ENCODE peak calls at places on chromosome 16, in eight cellular contexts. V is Panc1, Q is SK-N-SH, E is A549, R is K562, P is GM23338, C is GM12878, B is HCT116. S is an unnamed sample.
A peak's percentile ranks its signal among the peaks of the same experiment; 100 is the strongest.

GRCh38 chr16:11977206-11978041 is 890 bp downstream of the SNX29 start:
- DNase-seq in C (no peak), E (peak; percentile 51), R (peak; percentile 41), P (no peak), Q (peak; percentile 52), B (peak; percentile 15), V (no peak), S (no peak)

GRCh38 chr16:87687571-87687910 is 78.2 kb downstream of the KLHDC4 start:
- DNase-seq in R (no peak), V (no peak), Q (no peak), P (no peak), B (no peak), E (no peak), C (no peak), S (no peak)

GRCh38 chr16:66594739-66595138 is 9.8 kb upstream of the CMTM3 start:
- DNase-seq in R (no peak), E (no peak), Q (no peak), P (no peak), C (no peak), V (no peak), B (no peak), S (no peak)

GRCh38 chr16:27189335-27189972 is 13.9 kb upstream of the KDM8 start:
- DNase-seq in B (no peak), P (peak; percentile 20), V (no peak), Q (no peak), E (no peak), R (no peak), C (no peak), S (no peak)

GRCh38 chr16:86357303-86357702 is 153.0 kb upstream of the FOXF1 start:
- DNase-seq in B (no peak), Q (no peak), R (no peak), E (no peak), V (no peak), P (no peak), C (no peak), S (no peak)

GRCh38 chr16:17408296-17408695 is 62.5 kb downstream of the XYLT1 start:
- DNase-seq in B (no peak), R (no peak), C (no peak), E (no peak), Q (no peak), P (no peak), V (no peak), S (no peak)

GRCh38 chr16:56424791-56425438 is 430 bp downstream of the AMFR start:
- DNase-seq in C (no peak), E (no peak), B (no peak), Q (peak; percentile 77), R (peak; percentile 79), V (no peak), P (peak; percentile 56), S (peak; percentile 22)

GRCh38 chr16:66832661-66833305 is 2.0 kb upstream of the NAE1 start:
- DNase-seq in C (no peak), P (no peak), R (no peak), V (no peak), B (no peak), E (no peak), Q (no peak), S (no peak)

GRCh38 chr16:49580751-49581303 is 207.2 kb downstream of the C16orf78 start:
- DNase-seq in P (no peak), C (no peak), Q (no peak), E (no peak), V (no peak), R (no peak), B (no peak), S (no peak)

GRCh38 chr16:80591071-80591935 is 50.5 kb downstream of the DYNLRB2 start:
- DNase-seq in Q (no peak), C (no peak), P (no peak), V (no peak), R (no peak), B (no peak), E (no peak), S (no peak)

GRCh38 chr16:2022723-2023097 is 3.1 kb downstream of the NPW start:
- DNase-seq in Q (peak; percentile 88), P (peak; percentile 82), R (peak; percentile 69), C (no peak), B (no peak), V (no peak), E (peak; percentile 89), S (no peak)

GRCh38 chr16:11429113-11429512 is 83.9 kb downstream of the RMI2 start:
- DNase-seq in Q (no peak), V (no peak), R (no peak), C (no peak), E (no peak), P (no peak), B (no peak), S (no peak)

GRCh38 chr16:88941933-88942909 is 34.8 kb downstream of the CBFA2T3 start:
- DNase-seq in P (peak; percentile 92), C (no peak), B (peak; percentile 36), V (no peak), E (peak; percentile 29), Q (peak; percentile 95), R (no peak), S (peak; percentile 38)

GRCh38 chr16:12271006-12271405 is 294.5 kb downstream of the SNX29 start:
- DNase-seq in P (peak; percentile 69), C (no peak), Q (no peak), B (peak; percentile 12), E (peak; percentile 39), R (peak; percentile 42), V (no peak), S (peak; percentile 11)

GRCh38 chr16:4772351-4772750 is 5.4 kb upstream of the ZNF500 start:
- DNase-seq in P (no peak), E (no peak), B (no peak), C (no peak), Q (no peak), V (no peak), R (no peak), S (no peak)

GRCh38 chr16:63650550-63650949 is 1471.3 kb downstream of the CDH11 start:
- DNase-seq in E (no peak), C (no peak), V (no peak), Q (no peak), R (no peak), P (no peak), B (no peak), S (no peak)

DNA sequence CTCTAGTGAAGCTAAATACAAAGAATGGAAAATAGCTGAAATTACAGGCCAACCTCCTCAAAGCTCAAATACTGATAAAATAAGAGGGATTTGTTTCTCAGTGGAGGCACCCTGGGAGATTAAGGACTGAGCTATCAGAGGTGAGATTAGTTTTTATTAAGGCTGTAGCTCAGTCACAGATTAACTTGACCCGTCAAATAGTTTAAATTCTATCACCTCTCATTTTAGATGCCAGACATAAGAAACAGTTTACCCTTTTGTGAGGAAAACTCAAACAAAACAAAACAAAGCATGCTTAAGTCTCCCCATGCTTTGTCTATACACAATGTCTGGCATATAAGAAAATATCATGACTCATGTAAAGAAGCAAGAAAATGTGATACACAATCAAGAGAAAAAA is 208.3 kb upstream of the PMFBP1 start:
- DNase-seq in B (no peak), C (no peak), Q (no peak), V (no peak), P (peak; percentile 8), E (no peak), R (no peak), S (no peak)
- TF ChIP-seq REST in B (no peak), C (no peak), Q (no peak), V (no peak), P (no peak), E (no peak), R (no peak), S (no peak)

GRCh38 chr16:7270823-7271222 is 61.8 kb upstream of the RBFOX1 start:
- DNase-seq in R (no peak), V (no peak), B (no peak), P (no peak), Q (no peak), E (no peak), C (no peak), S (no peak)

GRCh38 chr16:7270006-7270405 is 62.6 kb upstream of the RBFOX1 start:
- DNase-seq in E (no peak), B (no peak), C (no peak), V (no peak), P (no peak), R (no peak), Q (no peak), S (no peak)

GRCh38 chr16:7272567-7273158 is 60.0 kb upstream of the RBFOX1 start:
- DNase-seq in V (no peak), R (no peak), B (no peak), E (no peak), Q (no peak), P (no peak), C (no peak), S (no peak)

DNA sequence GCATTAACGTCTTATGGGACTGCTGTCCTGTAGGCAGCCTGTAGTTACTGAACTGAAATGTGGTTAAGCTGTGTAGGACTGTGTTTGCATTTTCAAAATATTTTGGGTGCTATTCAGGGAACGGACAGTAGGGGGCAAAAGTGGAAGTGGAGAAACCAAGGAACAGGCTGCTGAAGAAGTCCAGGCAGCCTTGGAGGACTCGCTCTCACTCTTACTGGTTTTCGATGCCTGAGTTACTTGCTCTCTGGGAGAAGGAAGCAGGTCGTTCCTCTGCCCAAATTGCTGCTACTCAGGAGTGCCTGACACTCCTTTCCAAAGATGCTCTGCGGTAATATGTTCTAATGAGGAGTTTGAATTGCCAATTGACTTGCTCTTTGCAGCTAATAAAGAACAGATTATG is 64.5 kb upstream of the RBFOX1 start:
- DNase-seq in Q (peak; percentile 46), E (peak; percentile 38), V (peak; percentile 30), B (no peak), C (no peak), R (peak; percentile 57), P (peak; percentile 62), S (no peak)
- TF ChIP-seq CTCF in Q (peak; percentile 41), E (no peak), V (peak; percentile 76), B (peak; percentile 44), C (peak; percentile 25), R (peak; percentile 69), P (peak; percentile 62), S (peak; percentile 64)

GRCh38 chr16:22126037-22126558 is 33.8 kb downstream of the VWA3A start:
- DNase-seq in P (no peak), B (no peak), E (no peak), C (no peak), Q (no peak), R (no peak), V (no peak), S (no peak)
- TF ChIP-seq REST in P (no peak), B (no peak), E (no peak), C (no peak), Q (no peak), R (no peak), V (no peak), S (no peak)

DNA sequence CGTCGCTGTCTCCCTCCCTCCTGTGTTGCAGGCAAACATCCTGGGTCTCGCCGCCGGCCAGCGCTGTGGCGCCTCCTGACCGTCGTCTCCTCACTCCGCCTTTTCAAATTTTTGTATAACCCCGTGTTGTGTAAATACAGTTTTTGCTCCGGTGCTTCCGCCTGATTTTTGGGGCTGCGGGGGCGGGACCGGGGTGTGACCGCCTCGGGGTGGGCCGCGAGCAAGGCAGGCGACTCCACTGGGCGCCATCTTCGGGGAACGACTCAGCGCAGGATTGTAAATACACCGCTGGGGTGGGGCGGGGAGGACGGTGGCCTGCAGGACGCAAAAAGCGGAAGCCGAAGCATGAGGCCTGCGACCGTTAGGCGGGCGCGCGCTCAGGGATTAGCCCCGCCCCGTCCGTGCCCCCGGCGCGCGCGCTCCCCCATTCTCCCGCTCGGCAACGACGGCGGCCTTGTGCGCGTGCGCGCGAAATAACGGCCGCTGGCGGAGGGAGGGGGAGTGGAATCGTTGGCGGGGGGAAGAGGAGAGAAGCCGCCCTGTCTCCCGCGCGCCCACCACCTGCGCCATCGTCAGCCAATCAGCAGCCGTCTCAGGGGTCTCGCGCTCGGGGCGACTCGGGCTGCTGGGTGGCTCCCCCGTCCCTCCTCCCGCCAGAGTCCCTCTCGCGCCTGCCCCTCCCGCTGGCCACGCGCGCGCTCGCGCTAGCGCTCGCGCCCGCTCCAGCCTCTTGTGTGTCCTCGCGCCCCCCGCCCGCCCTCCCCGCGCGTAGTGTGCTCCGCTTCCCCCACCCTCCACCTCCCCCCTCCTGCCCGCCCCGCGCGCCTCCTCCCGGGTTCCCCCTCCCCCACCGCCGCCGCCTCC is 865 bp upstream of the MAZ start:
- DNase-seq in R (peak; percentile 84), Q (peak; percentile 96), C (peak; percentile 76), E (peak; percentile 98), V (no peak), B (peak; percentile 93), P (peak; percentile 97), S (peak; percentile 98)
- TF ChIP-seq CTCF in R (no peak), Q (no peak), C (no peak), E (no peak), V (no peak), B (no peak), P (no peak), S (no peak)

S was measured in HL-60.